ENCODE peak calls at places on chromosomes 6 and 20, in five cellular contexts. One of them, this sample, is unnamed.

GRCh38 chr6:36735110-36735971 is 37.7 kb downstream of the RAB44 start:
- DNase-seq in CD8-positive, alpha-beta T cell: no peak
- DNase-seq in HFFc6: peak
- DNase-seq in ovary: peak
- DNase-seq in MM.1S: no peak
- DNase-seq in this sample: peak

GRCh38 chr20:35953411-35954199 is 697 bp downstream of the SCAND1 start:
- DNase-seq in CD8-positive, alpha-beta T cell: peak
- DNase-seq in HFFc6: peak
- DNase-seq in ovary: no peak
- DNase-seq in MM.1S: peak
- DNase-seq in this sample: peak

GRCh38 chr20:54156522-54156921 is 17.3 kb downstream of the CYP24A1 start:
- DNase-seq in CD8-positive, alpha-beta T cell: no peak
- DNase-seq in HFFc6: no peak
- DNase-seq in ovary: no peak
- DNase-seq in MM.1S: no peak
- DNase-seq in this sample: no peak

GRCh38 chr20:50758469-50758868 is 27.1 kb downstream of the PARD6B start:
- DNase-seq in CD8-positive, alpha-beta T cell: no peak
- DNase-seq in HFFc6: no peak
- DNase-seq in ovary: no peak
- DNase-seq in MM.1S: no peak
- DNase-seq in this sample: no peak

GRCh38 chr20:17635846-17636245 is 46.2 kb downstream of the RRBP1 start:
- DNase-seq in CD8-positive, alpha-beta T cell: no peak
- DNase-seq in HFFc6: no peak
- DNase-seq in ovary: peak
- DNase-seq in MM.1S: no peak
- DNase-seq in this sample: no peak

GRCh38 chr6:137493218-137494038 is 766 bp downstream of the OLIG3 start:
- DNase-seq in CD8-positive, alpha-beta T cell: peak
- DNase-seq in HFFc6: no peak
- DNase-seq in ovary: no peak
- DNase-seq in MM.1S: no peak
- DNase-seq in this sample: peak

GRCh38 chr6:117498159-117498558 is 15.7 kb downstream of the DCBLD1 start:
- DNase-seq in CD8-positive, alpha-beta T cell: no peak
- DNase-seq in HFFc6: peak
- DNase-seq in ovary: no peak
- DNase-seq in MM.1S: no peak
- DNase-seq in this sample: no peak

GRCh38 chr6:166760288-166760687 is 133.2 kb upstream of the RPS6KA2 start:
- DNase-seq in CD8-positive, alpha-beta T cell: peak
- DNase-seq in HFFc6: no peak
- DNase-seq in ovary: no peak
- DNase-seq in MM.1S: no peak
- DNase-seq in this sample: no peak

GRCh38 chr6:75602164-75602896 is 650 bp downstream of the SENP6 start:
- DNase-seq in CD8-positive, alpha-beta T cell: peak
- DNase-seq in HFFc6: no peak
- DNase-seq in ovary: peak
- DNase-seq in MM.1S: peak
- DNase-seq in this sample: peak

GRCh38 chr20:62088258-62089127 is 22.8 kb upstream of the TAF4 start:
- DNase-seq in CD8-positive, alpha-beta T cell: no peak
- DNase-seq in HFFc6: peak
- DNase-seq in ovary: no peak
- DNase-seq in MM.1S: no peak
- DNase-seq in this sample: no peak

GRCh38 chr20:33993800-33994623 is at the start of gene RALY:
- DNase-seq in CD8-positive, alpha-beta T cell: peak
- DNase-seq in HFFc6: peak
- DNase-seq in ovary: peak
- DNase-seq in MM.1S: peak
- DNase-seq in this sample: peak

GRCh38 chr6:1625352-1625773 is 15.6 kb downstream of the FOXC1 start:
- DNase-seq in CD8-positive, alpha-beta T cell: no peak
- DNase-seq in HFFc6: no peak
- DNase-seq in ovary: no peak
- DNase-seq in MM.1S: no peak
- DNase-seq in this sample: no peak

GRCh38 chr20:18692453-18692852 is 104.6 kb downstream of the DTD1 start:
- DNase-seq in CD8-positive, alpha-beta T cell: no peak
- DNase-seq in HFFc6: no peak
- DNase-seq in ovary: no peak
- DNase-seq in MM.1S: no peak
- DNase-seq in this sample: no peak

GRCh38 chr20:24994470-24995368 is 2.2 kb upstream of the APMAP start:
- DNase-seq in CD8-positive, alpha-beta T cell: peak
- DNase-seq in HFFc6: peak
- DNase-seq in ovary: peak
- DNase-seq in MM.1S: peak
- DNase-seq in this sample: peak

GRCh38 chr6:34346175-34347119 is 46.0 kb downstream of the NUDT3 start:
- DNase-seq in CD8-positive, alpha-beta T cell: no peak
- DNase-seq in HFFc6: no peak
- DNase-seq in ovary: no peak
- DNase-seq in MM.1S: no peak
- DNase-seq in this sample: peak

GRCh38 chr6:34347303-34347702 is 45.2 kb downstream of the NUDT3 start:
- DNase-seq in CD8-positive, alpha-beta T cell: no peak
- DNase-seq in HFFc6: no peak
- DNase-seq in ovary: no peak
- DNase-seq in MM.1S: no peak
- DNase-seq in this sample: no peak

GRCh38 chr6:34350937-34351217 is 41.6 kb downstream of the NUDT3 start:
- DNase-seq in CD8-positive, alpha-beta T cell: no peak
- DNase-seq in HFFc6: no peak
- DNase-seq in ovary: no peak
- DNase-seq in MM.1S: no peak
- DNase-seq in this sample: no peak

GRCh38 chr6:34350100-34350936 is 42.2 kb downstream of the NUDT3 start:
- DNase-seq in CD8-positive, alpha-beta T cell: no peak
- DNase-seq in HFFc6: no peak
- DNase-seq in ovary: no peak
- DNase-seq in MM.1S: no peak
- DNase-seq in this sample: no peak

GRCh38 chr6:34349226-34349625 is 43.2 kb downstream of the NUDT3 start:
- DNase-seq in CD8-positive, alpha-beta T cell: no peak
- DNase-seq in HFFc6: no peak
- DNase-seq in ovary: no peak
- DNase-seq in MM.1S: no peak
- DNase-seq in this sample: no peak
- TF ChIP-seq CTCF in CD8-positive, alpha-beta T cell: no peak
- TF ChIP-seq CTCF in HFFc6: no peak
- TF ChIP-seq CTCF in ovary: no peak
- TF ChIP-seq CTCF in MM.1S: no peak
- TF ChIP-seq CTCF in this sample: no peak

GRCh38 chr20:45792513-45793118 is 862 bp downstream of the DNTTIP1 start:
- DNase-seq in CD8-positive, alpha-beta T cell: peak
- DNase-seq in HFFc6: no peak
- DNase-seq in ovary: no peak
- DNase-seq in MM.1S: no peak
- DNase-seq in this sample: no peak

GRCh38 chr20:45788351-45788750 is 3.3 kb downstream of the WFDC3 start:
- DNase-seq in CD8-positive, alpha-beta T cell: no peak
- DNase-seq in HFFc6: no peak
- DNase-seq in ovary: no peak
- DNase-seq in MM.1S: no peak
- DNase-seq in this sample: no peak

GRCh38 chr20:45796336-45797070 is 4.7 kb downstream of the DNTTIP1 start:
- DNase-seq in CD8-positive, alpha-beta T cell: no peak
- DNase-seq in HFFc6: no peak
- DNase-seq in ovary: no peak
- DNase-seq in MM.1S: no peak
- DNase-seq in this sample: no peak

DNA sequence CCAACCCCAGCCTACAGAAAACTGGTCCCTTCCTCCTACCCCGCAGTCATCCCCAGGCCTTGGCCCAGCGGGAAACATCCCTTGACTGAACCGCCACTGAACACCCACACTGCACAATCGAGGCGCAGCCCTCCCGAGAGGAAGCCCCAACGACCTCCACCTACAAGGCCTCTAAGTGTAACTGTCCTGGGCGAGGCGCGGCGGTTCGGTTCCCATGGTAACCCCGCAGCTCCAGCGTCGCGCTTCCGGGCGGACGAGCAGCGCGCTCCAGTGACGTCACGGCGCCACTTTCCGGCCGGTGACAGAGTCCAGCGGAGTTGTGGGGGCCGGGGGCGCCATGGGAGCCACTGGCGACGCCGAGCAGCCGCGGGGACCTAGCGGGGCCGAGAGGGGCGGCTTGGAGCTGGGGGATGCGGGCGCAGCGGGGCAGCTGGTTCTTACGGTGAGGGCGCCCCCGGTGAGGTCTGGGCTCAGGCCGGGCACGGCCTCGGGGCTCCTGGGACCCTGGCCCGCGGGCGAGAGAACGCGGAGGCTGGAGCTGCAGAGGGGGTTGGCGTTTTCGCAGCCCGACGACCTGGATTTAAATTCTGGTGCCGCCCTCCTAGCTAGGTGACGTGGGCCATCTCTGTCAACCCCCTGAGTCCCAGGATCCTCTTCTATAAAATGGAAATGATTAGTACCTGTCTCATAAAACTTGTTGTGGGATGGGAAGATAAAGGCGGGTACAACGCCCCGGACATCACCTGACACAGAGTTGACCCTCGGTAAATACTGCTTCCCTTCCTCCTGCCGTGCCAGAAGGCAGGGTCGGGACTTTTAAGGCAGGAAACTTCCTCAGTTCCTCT is at the start of the genes DNTTIP1 and WFDC3:
- DNase-seq in CD8-positive, alpha-beta T cell: peak
- DNase-seq in HFFc6: peak
- DNase-seq in ovary: peak
- DNase-seq in MM.1S: peak
- DNase-seq in this sample: peak
- TF ChIP-seq CTCF in CD8-positive, alpha-beta T cell: no peak
- TF ChIP-seq CTCF in HFFc6: no peak
- TF ChIP-seq CTCF in ovary: no peak
- TF ChIP-seq CTCF in MM.1S: no peak
- TF ChIP-seq CTCF in this sample: no peak

GRCh38 chr6:53294611-53295010 is 54.1 kb downstream of the ELOVL5 start:
- DNase-seq in CD8-positive, alpha-beta T cell: no peak
- DNase-seq in HFFc6: peak
- DNase-seq in ovary: no peak
- DNase-seq in MM.1S: no peak
- DNase-seq in this sample: no peak

GRCh38 chr6:53297004-53297403 is 51.7 kb downstream of the ELOVL5 start:
- DNase-seq in CD8-positive, alpha-beta T cell: no peak
- DNase-seq in HFFc6: no peak
- DNase-seq in ovary: no peak
- DNase-seq in MM.1S: no peak
- DNase-seq in this sample: no peak

GRCh38 chr6:53294095-53294494 is 54.7 kb downstream of the ELOVL5 start:
- DNase-seq in CD8-positive, alpha-beta T cell: peak
- DNase-seq in HFFc6: no peak
- DNase-seq in ovary: no peak
- DNase-seq in MM.1S: no peak
- DNase-seq in this sample: no peak

GRCh38 chr6:53293691-53294090 is 55.1 kb downstream of the ELOVL5 start:
- DNase-seq in CD8-positive, alpha-beta T cell: no peak
- DNase-seq in HFFc6: no peak
- DNase-seq in ovary: no peak
- DNase-seq in MM.1S: no peak
- DNase-seq in this sample: no peak

GRCh38 chr6:53295176-53295575 is 53.6 kb downstream of the ELOVL5 start:
- DNase-seq in CD8-positive, alpha-beta T cell: no peak
- DNase-seq in HFFc6: no peak
- DNase-seq in ovary: no peak
- DNase-seq in MM.1S: no peak
- DNase-seq in this sample: no peak
- TF ChIP-seq CTCF in CD8-positive, alpha-beta T cell: no peak
- TF ChIP-seq CTCF in HFFc6: no peak
- TF ChIP-seq CTCF in ovary: no peak
- TF ChIP-seq CTCF in MM.1S: no peak
- TF ChIP-seq CTCF in this sample: no peak

DNA sequence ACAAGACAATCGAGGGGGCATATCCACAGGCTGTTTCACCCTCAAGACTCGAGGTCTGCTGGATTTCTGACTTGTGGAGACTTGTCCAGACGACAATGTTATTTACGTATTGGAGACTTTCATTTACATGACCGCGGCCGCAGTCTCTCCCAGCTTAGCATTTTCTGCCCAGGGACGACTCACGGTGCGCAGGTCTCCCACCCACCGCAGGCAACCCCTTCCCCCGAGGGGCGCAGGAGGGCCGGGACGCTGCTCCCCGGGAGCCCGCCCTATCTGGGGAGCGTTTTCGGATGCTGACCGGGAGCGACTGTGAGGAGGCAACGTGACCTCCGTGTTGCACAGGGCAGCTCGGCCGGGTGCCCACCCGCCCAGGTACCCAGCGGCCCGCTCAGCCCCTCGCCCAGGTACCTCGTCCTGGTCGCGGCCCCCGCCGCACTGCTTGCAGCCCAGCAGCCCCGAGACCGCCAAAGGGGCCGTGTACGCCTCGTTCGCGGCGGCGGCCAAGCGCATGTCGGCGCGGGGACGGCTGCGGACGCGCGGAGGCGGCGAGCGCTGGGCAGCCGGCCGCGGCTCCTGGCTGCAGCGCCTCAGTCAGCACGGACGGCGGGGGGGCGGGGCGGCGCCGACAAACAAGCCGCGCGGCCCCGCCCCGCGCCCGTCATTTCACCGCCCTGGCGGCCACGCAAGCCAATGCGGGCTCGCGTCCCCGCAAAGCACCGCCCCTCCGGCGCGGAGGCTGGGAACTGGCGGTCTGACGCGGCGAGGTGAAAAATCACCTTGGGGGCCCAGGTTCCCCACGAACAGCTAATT is 85.5 kb downstream of the SESN1 start:
- DNase-seq in CD8-positive, alpha-beta T cell: peak
- DNase-seq in HFFc6: peak
- DNase-seq in ovary: peak
- DNase-seq in MM.1S: peak
- DNase-seq in this sample: peak
- TF ChIP-seq CTCF in CD8-positive, alpha-beta T cell: no peak
- TF ChIP-seq CTCF in HFFc6: peak
- TF ChIP-seq CTCF in ovary: peak
- TF ChIP-seq CTCF in MM.1S: no peak
- TF ChIP-seq CTCF in this sample: no peak

GRCh38 chr6:13380761-13381160 is 52.4 kb upstream of the TBC1D7 start:
- DNase-seq in CD8-positive, alpha-beta T cell: no peak
- DNase-seq in HFFc6: no peak
- DNase-seq in ovary: no peak
- DNase-seq in MM.1S: no peak
- DNase-seq in this sample: no peak

GRCh38 chr6:13378669-13379590 is 50.6 kb upstream of the TBC1D7 start:
- DNase-seq in CD8-positive, alpha-beta T cell: no peak
- DNase-seq in HFFc6: no peak
- DNase-seq in ovary: no peak
- DNase-seq in MM.1S: peak
- DNase-seq in this sample: no peak

GRCh38 chr6:13384966-13385365 is 56.6 kb upstream of the TBC1D7 start:
- DNase-seq in CD8-positive, alpha-beta T cell: no peak
- DNase-seq in HFFc6: no peak
- DNase-seq in ovary: no peak
- DNase-seq in MM.1S: no peak
- DNase-seq in this sample: no peak

GRCh38 chr6:13384506-13384905 is 56.2 kb upstream of the TBC1D7 start:
- DNase-seq in CD8-positive, alpha-beta T cell: no peak
- DNase-seq in HFFc6: no peak
- DNase-seq in ovary: no peak
- DNase-seq in MM.1S: no peak
- DNase-seq in this sample: no peak

GRCh38 chr6:13383280-13384163 is 55.2 kb upstream of the TBC1D7 start:
- DNase-seq in CD8-positive, alpha-beta T cell: no peak
- DNase-seq in HFFc6: no peak
- DNase-seq in ovary: no peak
- DNase-seq in MM.1S: peak
- DNase-seq in this sample: peak
- TF ChIP-seq CTCF in CD8-positive, alpha-beta T cell: no peak
- TF ChIP-seq CTCF in HFFc6: peak
- TF ChIP-seq CTCF in ovary: no peak
- TF ChIP-seq CTCF in MM.1S: peak
- TF ChIP-seq CTCF in this sample: peak

This sample was measured in GM20000.